ENCODE peak calls at places on chromosomes 3 and 15, in six cellular contexts. J is iris pigment epithelial cell; G is A549; W is endothelial cell; Z is NCI-H2029; Y is stimulated activated CD4-positive, alpha-beta T cell treated with anti-CD3 and anti-CD28 coated beads, Interleukin-4, amount 100 ng/mL, for 4 hours. F is an unnamed sample.
A peak's percentile ranks its signal among the peaks of the same experiment; 100 is the strongest.

GRCh38 chr3:129599607-129600006 is 6.9 kb downstream of the PLXND1 start:
- DNase-seq in J (peak; percentile 82), G (no peak), W (peak; percentile 72), Z (no peak), Y (no peak), F (no peak)

GRCh38 chr3:170699158-170700053 is 113.5 kb upstream of the SLC7A14 start:
- DNase-seq in J (no peak), G (no peak), W (no peak), Z (no peak), Y (no peak), F (no peak)

GRCh38 chr15:73607405-73607804 is 25.8 kb downstream of the NPTN start:
- DNase-seq in J (no peak), G (no peak), W (no peak), Z (no peak), Y (no peak), F (no peak)

GRCh38 chr3:126022741-126023359 is 53.9 kb downstream of the ROPN1B start:
- DNase-seq in J (no peak), G (no peak), W (no peak), Z (no peak), Y (no peak), F (no peak)

GRCh38 chr15:86624261-86625036 is 544.8 kb downstream of the AGBL1 start:
- DNase-seq in J (peak; percentile 50), G (peak; percentile 97), W (peak; percentile 71), Z (peak; percentile 6), Y (peak; percentile 65), F (no peak)

GRCh38 chr15:62323353-62323752 is 158.3 kb upstream of the C2CD4B start:
- DNase-seq in J (no peak), G (no peak), W (no peak), Z (no peak), Y (no peak), F (no peak)

GRCh38 chr15:101169457-101170071 is 82.3 kb downstream of the CHSY1 start:
- DNase-seq in J (no peak), G (no peak), W (no peak), Z (no peak), Y (no peak), F (no peak)

GRCh38 chr15:91186892-91187644 is 87.0 kb downstream of the SV2B start:
- DNase-seq in J (peak; percentile 35), G (no peak), W (peak; percentile 50), Z (no peak), Y (no peak), F (no peak)